ENCODE peak calls at places on chromosomes 16 and 17, in ten cellular contexts. H, G, P, R, D, W, M, A, Q and T are unnamed samples.

GRCh38 chr17:79269620-79270019 is 195.0 kb downstream of the ENGASE start:
- DNase-seq in H (no peak), G (no peak), P (no peak), R (no peak), D (no peak), W (no peak), M (no peak), A (no peak), Q (no peak), T (no peak)

GRCh38 chr16:4402439-4403132 is 13.8 kb downstream of the CORO7 start:
- DNase-seq in H (no peak), G (peak), P (peak), R (peak), D (peak), W (peak), M (peak), A (peak), Q (peak), T (peak)

GRCh38 chr16:11017499-11017898 is 73.1 kb downstream of the CLEC16A start:
- DNase-seq in H (no peak), G (no peak), P (no peak), R (no peak), D (no peak), W (no peak), M (no peak), A (no peak), Q (no peak), T (no peak)

GRCh38 chr16:81937305-81938038 is 73.8 kb downstream of the SDR42E1 start:
- DNase-seq in H (no peak), G (no peak), P (no peak), R (no peak), D (no peak), W (no peak), M (no peak), A (no peak), Q (no peak), T (no peak)

GRCh38 chr16:27980919-27981670 is 82.4 kb downstream of the GSG1L start:
- DNase-seq in H (no peak), G (no peak), P (no peak), R (no peak), D (no peak), W (no peak), M (no peak), A (no peak), Q (no peak), T (no peak)

GRCh38 chr16:84254080-84254479 is 14.3 kb upstream of the KCNG4 start:
- DNase-seq in H (no peak), G (no peak), P (no peak), R (no peak), D (no peak), W (no peak), M (no peak), A (no peak), Q (no peak), T (no peak)

GRCh38 chr16:74253146-74253545 is 43.5 kb upstream of the PSMD7 start:
- DNase-seq in H (no peak), G (no peak), P (no peak), R (no peak), D (no peak), W (no peak), M (no peak), A (no peak), Q (no peak), T (no peak)

GRCh38 chr17:17696871-17697633 is 15.8 kb downstream of the RAI1 start:
- DNase-seq in H (no peak), G (no peak), P (no peak), R (no peak), D (no peak), W (no peak), M (no peak), A (no peak), Q (no peak), T (no peak)

GRCh38 chr16:83338941-83339340 is 468.8 kb upstream of the HSBP1 start:
- DNase-seq in H (no peak), G (no peak), P (no peak), R (no peak), D (no peak), W (no peak), M (peak), A (no peak), Q (no peak), T (no peak)

GRCh38 chr17:47276868-47277267 is 23.2 kb downstream of the ITGB3 start:
- DNase-seq in H (no peak), G (no peak), P (no peak), R (no peak), D (no peak), W (peak), M (peak), A (peak), Q (no peak), T (peak)

GRCh38 chr17:142102-142661 is 4.8 kb downstream of the SCGB1C2 start:
- DNase-seq in H (no peak), G (no peak), P (peak), R (peak), D (peak), W (peak), M (peak), A (peak), Q (no peak), T (no peak)

GRCh38 chr16:83113317-83113716 is 486.5 kb downstream of the CDH13 start:
- DNase-seq in H (no peak), G (no peak), P (no peak), R (peak), D (no peak), W (no peak), M (peak), A (no peak), Q (no peak), T (no peak)

GRCh38 chr17:2179615-2180295 is 123.8 kb downstream of the SMG6 start:
- DNase-seq in H (no peak), G (peak), P (no peak), R (no peak), D (no peak), W (peak), M (peak), A (peak), Q (no peak), T (no peak)

GRCh38 chr17:34616148-34616547 is 36.8 kb downstream of the TMEM132E start:
- DNase-seq in H (no peak), G (no peak), P (no peak), R (no peak), D (no peak), W (no peak), M (no peak), A (no peak), Q (no peak), T (no peak)

GRCh38 chr17:76271669-76272540 is 6.8 kb downstream of the UBALD2 start:
- DNase-seq in H (no peak), G (no peak), P (no peak), R (peak), D (peak), W (peak), M (no peak), A (no peak), Q (peak), T (no peak)

GRCh38 chr16:19810817-19811731 is 73.6 kb downstream of the GPRC5B start:
- DNase-seq in H (peak), G (peak), P (peak), R (no peak), D (no peak), W (no peak), M (peak), A (no peak), Q (no peak), T (peak)

GRCh38 chr17:48587276-48588073 is 2.6 kb downstream of the HOXB3 start:
- DNase-seq in H (no peak), G (no peak), P (no peak), R (no peak), D (no peak), W (no peak), M (no peak), A (no peak), Q (no peak), T (no peak)

DNA sequence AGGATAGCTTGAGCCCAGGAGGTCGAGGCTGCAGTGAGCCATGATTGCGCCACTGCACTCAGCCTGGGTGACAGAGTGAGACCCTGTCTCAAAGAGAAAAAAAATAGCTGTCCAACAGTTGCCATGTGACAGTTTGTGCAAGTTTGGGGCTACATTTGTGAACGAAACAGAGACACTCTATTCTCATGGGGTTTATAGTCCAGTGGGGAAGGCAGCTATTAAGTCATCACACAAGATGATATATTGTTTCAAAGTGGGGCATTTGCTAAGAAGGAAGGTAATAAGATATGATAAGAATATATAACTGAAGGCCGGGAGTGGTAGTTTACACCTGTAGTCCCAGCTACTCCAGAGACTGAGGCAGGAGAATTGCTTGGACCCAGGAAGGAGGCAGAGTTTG is 73.3 kb downstream of the RBBP6 start:
- DNase-seq in H (no peak), G (no peak), P (no peak), R (no peak), D (no peak), W (no peak), M (no peak), A (no peak), Q (no peak), T (no peak)
- TF ChIP-seq CTCF in H (no peak), G (no peak), P (no peak), R (no peak), D (no peak), W (no peak), M (no peak), A (no peak), Q (no peak), T (no peak)

GRCh38 chr17:28404812-28405570 is 1.0 kb downstream of the SLC46A1 start:
- DNase-seq in H (no peak), G (no peak), P (no peak), R (no peak), D (no peak), W (no peak), M (no peak), A (no peak), Q (no peak), T (no peak)
- TF ChIP-seq CTCF in H (no peak), G (no peak), P (peak), R (no peak), D (no peak), W (no peak), M (no peak), A (no peak), Q (no peak), T (no peak)

GRCh38 chr17:64508683-64509082 is 1.9 kb downstream of the CEP95 start:
- DNase-seq in H (no peak), G (no peak), P (no peak), R (no peak), D (no peak), W (no peak), M (no peak), A (no peak), Q (no peak), T (no peak)

GRCh38 chr17:64509179-64509578 is 2.4 kb downstream of the CEP95 start:
- DNase-seq in H (no peak), G (no peak), P (no peak), R (no peak), D (no peak), W (no peak), M (no peak), A (no peak), Q (no peak), T (no peak)

GRCh38 chr17:64506201-64506575 is at the start of gene DDX5:
- DNase-seq in H (peak), G (peak), P (peak), R (peak), D (peak), W (peak), M (peak), A (peak), Q (no peak), T (peak)

GRCh38 chr17:64506576-64507417 is at the start of gene CEP95:
- DNase-seq in H (peak), G (peak), P (peak), R (no peak), D (peak), W (peak), M (peak), A (peak), Q (peak), T (peak)

GRCh38 chr17:64507418-64507766 is 615 bp downstream of the CEP95 start:
- DNase-seq in H (no peak), G (no peak), P (no peak), R (peak), D (peak), W (no peak), M (peak), A (peak), Q (no peak), T (peak)
- TF ChIP-seq CTCF in H (peak), G (peak), P (peak), R (peak), D (peak), W (peak), M (peak), A (peak), Q (peak), T (no peak)

DNA sequence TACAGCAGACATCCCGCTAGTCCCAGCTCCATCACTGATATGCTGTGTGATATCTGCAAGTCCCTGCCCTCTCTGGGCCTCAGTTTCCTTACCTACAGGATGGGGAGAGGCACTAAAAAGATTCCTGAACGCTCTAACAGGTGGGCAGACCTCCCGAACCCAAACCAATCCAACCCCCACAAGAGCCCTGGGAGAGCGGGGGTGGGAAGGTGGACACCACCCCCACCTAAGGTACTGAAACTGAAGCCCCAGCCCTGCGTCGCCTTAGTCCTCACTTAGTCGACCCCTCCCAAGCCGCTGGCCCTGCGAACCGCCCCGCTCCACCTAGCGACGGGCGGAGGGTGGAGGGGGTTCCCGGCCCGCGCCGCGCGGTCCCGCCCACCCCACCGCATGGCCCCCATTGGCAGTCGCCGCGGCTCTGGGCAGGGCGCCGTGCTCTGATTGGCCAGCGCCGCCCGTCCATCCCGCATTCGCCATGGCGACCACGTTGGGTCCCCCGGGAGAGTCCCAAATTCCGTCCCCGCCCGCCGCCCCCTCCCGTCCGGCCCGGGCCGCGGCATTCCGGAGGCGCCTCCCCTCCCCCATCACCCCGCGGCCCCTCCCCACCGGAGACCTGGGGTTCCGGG is 578 bp downstream of the CCDC102A start:
- DNase-seq in H (peak), G (peak), P (peak), R (peak), D (peak), W (peak), M (peak), A (peak), Q (peak), T (peak)
- TF ChIP-seq CTCF in H (no peak), G (peak), P (peak), R (peak), D (peak), W (no peak), M (no peak), A (peak), Q (peak), T (peak)

GRCh38 chr17:40604327-40605080 is 39.2 kb upstream of the CCR7 start:
- DNase-seq in H (no peak), G (no peak), P (no peak), R (no peak), D (no peak), W (no peak), M (no peak), A (no peak), Q (no peak), T (no peak)
- TF ChIP-seq CTCF in H (no peak), G (no peak), P (no peak), R (no peak), D (no peak), W (no peak), M (no peak), A (no peak), Q (no peak), T (no peak)

GRCh38 chr17:42937712-42938596 is 26.3 kb downstream of the AARSD1 start:
- DNase-seq in H (no peak), G (no peak), P (no peak), R (peak), D (peak), W (peak), M (peak), A (peak), Q (no peak), T (peak)
- TF ChIP-seq CTCF in H (peak), G (peak), P (peak), R (peak), D (peak), W (peak), M (peak), A (peak), Q (peak), T (peak)

GRCh38 chr17:63344383-63344782 is 101.7 kb downstream of the CYB561 start:
- DNase-seq in H (no peak), G (no peak), P (no peak), R (no peak), D (no peak), W (no peak), M (no peak), A (no peak), Q (no peak), T (no peak)
- TF ChIP-seq CTCF in H (no peak), G (no peak), P (no peak), R (no peak), D (no peak), W (no peak), M (no peak), A (no peak), Q (no peak), T (no peak)

GRCh38 chr16:85798901-85799496 is 345 bp downstream of the EMC8 start:
- DNase-seq in H (no peak), G (no peak), P (no peak), R (peak), D (peak), W (no peak), M (peak), A (no peak), Q (peak), T (peak)
- TF ChIP-seq CTCF in H (no peak), G (peak), P (peak), R (no peak), D (no peak), W (no peak), M (no peak), A (no peak), Q (peak), T (no peak)

DNA sequence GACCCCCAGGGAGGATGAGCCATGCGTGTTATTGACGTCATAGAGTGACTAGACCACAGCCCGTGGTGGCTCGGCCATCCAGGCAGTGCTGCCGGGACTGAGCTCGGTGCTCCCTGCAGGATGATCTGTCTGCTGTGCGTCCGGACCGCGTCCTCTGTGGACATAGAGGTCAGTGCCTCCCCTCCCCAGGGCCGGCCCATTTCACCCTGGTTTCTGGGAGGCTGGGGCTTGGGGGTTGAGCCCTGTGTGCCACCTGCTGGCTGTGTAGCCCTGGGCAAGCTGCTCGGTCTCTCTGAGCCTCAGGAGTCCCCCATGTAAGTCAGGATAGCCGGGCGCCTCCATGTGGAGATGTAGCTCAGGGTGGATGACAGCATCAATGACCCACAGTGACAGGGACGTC is 8.3 kb downstream of the TSC2 start:
- DNase-seq in H (no peak), G (no peak), P (no peak), R (peak), D (no peak), W (no peak), M (peak), A (no peak), Q (no peak), T (no peak)
- TF ChIP-seq CTCF in H (peak), G (peak), P (no peak), R (no peak), D (no peak), W (no peak), M (peak), A (peak), Q (peak), T (peak)